ENCODE peak calls at places on chromosomes 16 and 17, in five cellular contexts. E is stimulated activated CD4-positive, alpha-beta T cell treated with anti-CD3 and anti-CD28 coated beads, Interleukin-2, amount 100 ng/mL, for 24 hours; H is type B pancreatic cell; B is NCI-H2081; T is T follicular helper cell. Y is an unnamed sample.

GRCh38 chr16:25922438-25922837 is 230.7 kb downstream of the HS3ST4 start:
- DNase-seq in E (no peak), H (no peak), B (no peak), T (no peak), Y (no peak)

GRCh38 chr17:17315142-17315821 is 12.1 kb downstream of the NT5M start:
- DNase-seq in E (no peak), H (no peak), B (no peak), T (no peak), Y (no peak)

GRCh38 chr16:35431829-35432663 is 1972.6 kb downstream of the TP53TG3F start:
- DNase-seq in E (no peak), H (no peak), B (peak; percentile 29), T (no peak), Y (no peak)

GRCh38 chr17:76996741-76997694 is 128.8 kb downstream of the MGAT5B start:
- DNase-seq in E (no peak), H (no peak), B (no peak), T (no peak), Y (no peak)

GRCh38 chr17:3892095-3892998 is 506 bp downstream of the CAMKK1 start:
- DNase-seq in E (peak; percentile 65), H (no peak), B (no peak), T (peak; percentile 73), Y (peak; percentile 47)

GRCh38 chr16:49488740-49489525 is 115.3 kb downstream of the C16orf78 start:
- DNase-seq in E (no peak), H (no peak), B (no peak), T (no peak), Y (no peak)

GRCh38 chr17:30345527-30346075 is 11.7 kb upstream of the TMIGD1 start:
- DNase-seq in E (no peak), H (no peak), B (no peak), T (no peak), Y (no peak)

GRCh38 chr17:63598284-63598683 is 2.4 kb upstream of the TACO1 start:
- DNase-seq in E (no peak), H (no peak), B (no peak), T (no peak), Y (no peak)

GRCh38 chr16:78487471-78487870 is 388.0 kb downstream of the WWOX start:
- DNase-seq in E (no peak), H (no peak), B (no peak), T (no peak), Y (no peak)

GRCh38 chr16:30010817-30011504 is at the start of gene DOC2A:
- DNase-seq in E (peak; percentile 42), H (no peak), B (peak; percentile 39), T (no peak), Y (no peak)

GRCh38 chr16:21169249-21169981 is 10.9 kb downstream of the LDAF1 start:
- DNase-seq in E (no peak), H (no peak), B (no peak), T (no peak), Y (no peak)

GRCh38 chr17:38879878-38880727 is 10.2 kb downstream of the LASP1 start:
- DNase-seq in E (no peak), H (no peak), B (no peak), T (no peak), Y (peak; percentile 56)

GRCh38 chr17:17719199-17719940 is 38.1 kb downstream of the RAI1 start:
- DNase-seq in E (no peak), H (no peak), B (no peak), T (no peak), Y (no peak)

GRCh38 chr16:4611337-4612023 is 3.2 kb downstream of the UBALD1 start:
- DNase-seq in E (no peak), H (no peak), B (no peak), T (no peak), Y (no peak)

GRCh38 chr17:2926019-2926650 is 129.9 kb downstream of the RAP1GAP2 start:
- DNase-seq in E (no peak), H (no peak), B (no peak), T (no peak), Y (peak; percentile 38)

GRCh38 chr17:1577186-1577585 is 14.6 kb upstream of the PITPNA start:
- DNase-seq in E (no peak), H (no peak), B (no peak), T (no peak), Y (peak; percentile 85)

Y was measured in GM04504.